ENCODE peak calls at places on chromosomes 7 and 10, in eight cellular contexts. U is mucosa of gallbladder, B is thyroid gland, M is DMS 273 treated with DMSO at 0.1 percent for 48 hours, F is fibroblast of the aortic adventitia, E is DND-41, X is fibroblast of pulmonary artery, S is lower lobe of right lung. N is an unnamed sample.

GRCh38 chr7:3682028-3682712 is 381.1 kb downstream of the SDK1 start:
- DNase-seq in B (no peak), U (peak; percentile 38), F (no peak), E (no peak), M (no peak), S (no peak), X (peak; percentile 13), N (no peak)

GRCh38 chr7:47400001-47400400 is 181.9 kb downstream of the TNS3 start:
- DNase-seq in S (no peak), E (no peak), U (no peak), X (no peak), M (no peak), B (peak; percentile 51), F (no peak), N (no peak)

GRCh38 chr7:95843286-95843685 is 70.9 kb downstream of the DYNC1I1 start:
- DNase-seq in E (no peak), F (no peak), U (no peak), S (no peak), X (peak; percentile 13), B (no peak), M (no peak), N (no peak)

GRCh38 chr7:151179287-151179860 is 7.7 kb downstream of the ASB10 start:
- DNase-seq in E (no peak), X (no peak), M (no peak), S (no peak), B (no peak), F (no peak), U (no peak), N (no peak)

GRCh38 chr7:158976468-158976848 is 120.1 kb downstream of the DYNC2I1 start:
- DNase-seq in M (no peak), S (no peak), X (no peak), U (no peak), F (peak; percentile 4), E (no peak), B (no peak), N (no peak)

GRCh38 chr7:135273581-135273980 is 39.9 kb downstream of the STRA8 start:
- DNase-seq in S (no peak), X (no peak), F (no peak), E (no peak), B (no peak), M (no peak), U (no peak), N (no peak)

GRCh38 chr10:25704622-25705021 is 229.4 kb upstream of the MYO3A start:
- DNase-seq in S (no peak), M (no peak), U (no peak), F (no peak), E (no peak), B (no peak), X (no peak), N (no peak)

GRCh38 chr10:78438094-78438906 is 404.6 kb downstream of the RPS24 start:
- DNase-seq in E (no peak), U (no peak), S (no peak), M (no peak), F (no peak), B (peak; percentile 43), X (no peak), N (peak; percentile 17)

GRCh38 chr10:72173635-72174296 is 42.0 kb upstream of the ANAPC16 start:
- DNase-seq in X (no peak), B (peak; percentile 11), E (no peak), M (no peak), F (no peak), S (no peak), U (no peak), N (no peak)

GRCh38 chr7:107070710-107071109 is 26.2 kb downstream of the PRKAR2B start:
- DNase-seq in X (no peak), B (no peak), M (no peak), S (no peak), F (no peak), E (no peak), U (no peak), N (no peak)

GRCh38 chr7:155506854-155507337 is 39.5 kb downstream of the CNPY1 start:
- DNase-seq in S (no peak), B (no peak), X (no peak), E (no peak), F (no peak), M (no peak), U (no peak), N (no peak)

GRCh38 chr7:4871930-4872675 is 10.3 kb upstream of the PAPOLB start:
- DNase-seq in U (no peak), B (no peak), F (no peak), S (no peak), M (no peak), E (no peak), X (no peak), N (no peak)

GRCh38 chr7:1725199-1725701 is 55.2 kb downstream of the ELFN1 start:
- DNase-seq in B (peak; percentile 43), F (peak; percentile 34), U (no peak), E (peak; percentile 30), M (peak; percentile 99), X (no peak), S (no peak), N (no peak)

GRCh38 chr10:124697837-124698559 is 46.2 kb downstream of the FAM53B start:
- DNase-seq in U (no peak), E (no peak), F (no peak), S (no peak), B (peak; percentile 70), M (no peak), X (no peak), N (no peak)

GRCh38 chr7:25677595-25677994 is 449.3 kb upstream of the NPVF start:
- DNase-seq in X (no peak), B (no peak), E (no peak), F (no peak), U (no peak), S (no peak), M (no peak), N (no peak)

GRCh38 chr7:71283802-71284201 is 151.9 kb downstream of the GALNT17 start:
- DNase-seq in B (no peak), F (no peak), E (no peak), S (no peak), M (no peak), U (no peak), X (no peak), N (no peak)

GRCh38 chr10:117699436-117700075 is 157.0 kb downstream of the EMX2 start:
- DNase-seq in X (no peak), M (no peak), B (no peak), E (no peak), S (no peak), F (no peak), U (no peak), N (no peak)

GRCh38 chr7:158276414-158277218 is 311.0 kb downstream of the PTPRN2 start:
- DNase-seq in U (no peak), M (no peak), B (no peak), E (no peak), F (no peak), X (no peak), S (no peak), N (no peak)

GRCh38 chr10:78319371-78319770 is 285.7 kb downstream of the RPS24 start:
- DNase-seq in S (no peak), F (no peak), X (no peak), M (no peak), U (peak; percentile 3), E (no peak), B (no peak), N (no peak)

GRCh38 chr10:71796749-71797405 is 23.6 kb upstream of the VSIR start:
- DNase-seq in E (no peak), U (no peak), M (no peak), B (no peak), X (no peak), F (no peak), S (no peak), N (no peak)

GRCh38 chr10:45495438-45496152 is 121.6 kb downstream of the ALOX5 start:
- DNase-seq in B (no peak), M (no peak), U (no peak), S (no peak), E (no peak), F (peak; percentile 3), X (peak; percentile 14), N (peak; percentile 31)

GRCh38 chr7:24762771-24763170 is 5.5 kb upstream of the GSDME start:
- DNase-seq in U (no peak), S (no peak), M (no peak), B (no peak), F (no peak), E (no peak), X (no peak), N (no peak)

GRCh38 chr10:31055573-31056251 is 24.0 kb upstream of the ZNF438 start:
- DNase-seq in X (no peak), M (no peak), S (no peak), U (no peak), B (no peak), F (no peak), E (no peak), N (no peak)